ENCODE peak calls at places on chromosomes 13 and 19, in six cellular contexts. P is T47D; D is GM12864; Y is activated CD4-positive, alpha-beta T cell treated with anti-CD3 and anti-CD28 coated beads for 24 hours; L is prostate gland; C is fibroblast of the conjunctiva. F is an unnamed sample.

GRCh38 chr13:113209880-113210421 is 538 bp downstream of the CUL4A start:
- DNase-seq in P (peak), D (no peak), C (no peak), Y (peak), L (peak), F (peak)

GRCh38 chr19:56101746-56102535 is 19.2 kb downstream of the ZNF787 start:
- DNase-seq in L (no peak), Y (no peak), D (no peak), C (no peak), P (no peak), F (no peak)

GRCh38 chr19:1394252-1395193 is 6.8 kb downstream of the GAMT start:
- DNase-seq in Y (no peak), D (no peak), P (no peak), L (no peak), C (no peak), F (no peak)

GRCh38 chr19:4089400-4089908 is 22.8 kb upstream of the ZBTB7A start:
- DNase-seq in C (no peak), D (no peak), Y (no peak), L (no peak), P (no peak), F (no peak)

GRCh38 chr19:38523319-38523718 is 89.8 kb downstream of the RYR1 start:
- DNase-seq in C (no peak), P (no peak), D (no peak), L (no peak), Y (no peak), F (no peak)

GRCh38 chr19:12837225-12837624 is 1.1 kb upstream of the MAST1 start:
- DNase-seq in C (no peak), D (no peak), L (no peak), P (no peak), Y (no peak), F (no peak)

GRCh38 chr19:49472936-49473335 is 1.1 kb upstream of the FLT3LG start:
- DNase-seq in L (no peak), C (no peak), Y (no peak), P (no peak), D (no peak), F (no peak)

GRCh38 chr13:30191491-30192100 is 115.8 kb downstream of the KATNAL1 start:
- DNase-seq in Y (no peak), P (no peak), D (no peak), C (no peak), L (no peak), F (no peak)

GRCh38 chr19:20078696-20079095 is 896 bp downstream of the ZNF90 start:
- DNase-seq in L (peak), D (no peak), P (peak), Y (no peak), C (no peak), F (no peak)

GRCh38 chr19:13640611-13641010 is 123.7 kb upstream of the MRI1 start:
- DNase-seq in P (no peak), Y (no peak), L (no peak), D (no peak), C (no peak), F (no peak)

GRCh38 chr19:18439025-18439909 is 1.3 kb upstream of the ISYNA1 start:
- DNase-seq in P (peak), C (no peak), D (no peak), L (no peak), Y (no peak), F (no peak)

GRCh38 chr19:49339364-49340068 is 4.3 kb downstream of the CD37 start:
- DNase-seq in L (peak), C (peak), D (peak), P (peak), Y (no peak), F (no peak)

GRCh38 chr13:79780240-79780639 is 299.3 kb downstream of the NDFIP2 start:
- DNase-seq in Y (no peak), C (peak), D (no peak), L (no peak), P (no peak), F (no peak)

GRCh38 chr13:93529961-93530360 is 303.4 kb downstream of the GPC6 start:
- DNase-seq in P (no peak), D (no peak), Y (no peak), L (no peak), C (no peak), F (no peak)

GRCh38 chr19:4722671-4723464 is 774 bp downstream of the DPP9 start:
- DNase-seq in Y (no peak), C (peak), L (peak), P (no peak), D (no peak), F (no peak)

GRCh38 chr13:49859568-49859967 is 67.1 kb upstream of the KPNA3 start:
- DNase-seq in L (no peak), D (no peak), Y (no peak), P (peak), C (peak), F (no peak)

GRCh38 chr13:94739235-94739634 is 26.9 kb upstream of the SOX21 start:
- DNase-seq in C (no peak), Y (no peak), P (no peak), L (no peak), D (no peak), F (no peak)

GRCh38 chr19:42542791-42543190 is 14.5 kb upstream of the CEACAM1 start:
- DNase-seq in P (no peak), L (no peak), C (no peak), D (no peak), Y (no peak), F (no peak)

GRCh38 chr19:17109962-17110598 is 34.5 kb downstream of the MYO9B start:
- DNase-seq in L (no peak), Y (no peak), P (no peak), C (no peak), D (peak), F (peak)

GRCh38 chr19:4390017-4390861 is 10.1 kb downstream of the SH3GL1 start:
- DNase-seq in C (no peak), Y (no peak), D (no peak), P (no peak), L (no peak), F (no peak)

GRCh38 chr19:5706876-5707573 is 12.9 kb downstream of the LONP1 start:
- DNase-seq in Y (no peak), L (no peak), D (no peak), P (no peak), C (no peak), F (no peak)

GRCh38 chr19:54937926-54938325 is 9.4 kb downstream of the NLRP7 start:
- DNase-seq in C (no peak), Y (no peak), D (peak), P (no peak), L (no peak), F (peak)

GRCh38 chr19:43450545-43450997 is 14.8 kb downstream of the LYPD3 start:
- DNase-seq in P (no peak), D (no peak), Y (no peak), C (no peak), L (no peak), F (no peak)

GRCh38 chr19:574658-575526 is 2.5 kb downstream of the BSG start:
- DNase-seq in Y (no peak), C (no peak), D (no peak), P (no peak), L (no peak), F (no peak)

GRCh38 chr13:108734676-108735075 is 105.3 kb downstream of the MYO16 start:
- DNase-seq in P (peak), C (no peak), L (no peak), D (no peak), Y (no peak), F (no peak)

GRCh38 chr13:30194906-30195305 is 112.4 kb downstream of the KATNAL1 start:
- DNase-seq in Y (no peak), P (no peak), C (no peak), D (no peak), L (no peak), F (no peak)

GRCh38 chr13:43545317-43545874 is 241.4 kb downstream of the ENOX1 start:
- DNase-seq in Y (no peak), P (no peak), C (peak), D (no peak), L (no peak), F (no peak)

GRCh38 chr19:30864460-30865215 is 484.6 kb downstream of the TSHZ3 start:
- DNase-seq in D (no peak), P (no peak), Y (no peak), C (no peak), L (no peak), F (no peak)

GRCh38 chr19:40320558-40320935 is 27.6 kb downstream of the C19orf47 start:
- DNase-seq in C (no peak), P (no peak), Y (no peak), D (no peak), L (no peak), F (no peak)

GRCh38 chr19:11421607-11422098 is 2.5 kb upstream of the RGL3 start:
- DNase-seq in C (no peak), P (peak), D (no peak), L (no peak), Y (no peak), F (no peak)